ENCODE peak calls at places on chromosomes 6 and 20, in nine cellular contexts. One of them, this sample, is unnamed.

GRCh38 chr20:44597516-44597915 is 15.1 kb downstream of the PKIG start:
- DNase-seq in EH: no peak
- DNase-seq in RWPE1: no peak
- DNase-seq in IMR-90: no peak
- DNase-seq in AML-193: no peak
- DNase-seq in NCI-H460: no peak
- DNase-seq in ACHN: no peak
- DNase-seq in AG08396: no peak
- DNase-seq in astrocyte of the spinal cord: no peak
- DNase-seq in this sample: no peak

GRCh38 chr20:16368645-16369292 is 204.5 kb downstream of the KIF16B start:
- DNase-seq in EH: peak
- DNase-seq in RWPE1: no peak
- DNase-seq in IMR-90: peak
- DNase-seq in AML-193: no peak
- DNase-seq in NCI-H460: no peak
- DNase-seq in ACHN: no peak
- DNase-seq in AG08396: peak
- DNase-seq in astrocyte of the spinal cord: peak
- DNase-seq in this sample: no peak

GRCh38 chr20:39716796-39717341 is 754.7 kb downstream of the DHX35 start:
- DNase-seq in EH: no peak
- DNase-seq in RWPE1: no peak
- DNase-seq in IMR-90: no peak
- DNase-seq in AML-193: no peak
- DNase-seq in NCI-H460: no peak
- DNase-seq in ACHN: no peak
- DNase-seq in AG08396: no peak
- DNase-seq in astrocyte of the spinal cord: no peak
- DNase-seq in this sample: no peak

GRCh38 chr20:20019123-20019522 is 2.0 kb downstream of the NAA20 start:
- DNase-seq in EH: no peak
- DNase-seq in RWPE1: peak
- DNase-seq in IMR-90: no peak
- DNase-seq in AML-193: no peak
- DNase-seq in NCI-H460: no peak
- DNase-seq in ACHN: no peak
- DNase-seq in AG08396: no peak
- DNase-seq in astrocyte of the spinal cord: no peak
- DNase-seq in this sample: peak

GRCh38 chr20:62366370-62367135 is 559 bp downstream of the LAMA5 start:
- DNase-seq in EH: no peak
- DNase-seq in RWPE1: peak
- DNase-seq in IMR-90: no peak
- DNase-seq in AML-193: no peak
- DNase-seq in NCI-H460: no peak
- DNase-seq in ACHN: no peak
- DNase-seq in AG08396: peak
- DNase-seq in astrocyte of the spinal cord: no peak
- DNase-seq in this sample: no peak

GRCh38 chr6:7991992-7992815 is 72.0 kb downstream of the BLOC1S5 start:
- DNase-seq in EH: peak
- DNase-seq in RWPE1: peak
- DNase-seq in IMR-90: peak
- DNase-seq in AML-193: peak
- DNase-seq in NCI-H460: peak
- DNase-seq in ACHN: peak
- DNase-seq in AG08396: peak
- DNase-seq in astrocyte of the spinal cord: peak
- DNase-seq in this sample: no peak

GRCh38 chr6:53300656-53301551 is 47.8 kb downstream of the ELOVL5 start:
- DNase-seq in EH: peak
- DNase-seq in RWPE1: no peak
- DNase-seq in IMR-90: no peak
- DNase-seq in AML-193: no peak
- DNase-seq in NCI-H460: no peak
- DNase-seq in ACHN: no peak
- DNase-seq in AG08396: no peak
- DNase-seq in astrocyte of the spinal cord: peak
- DNase-seq in this sample: no peak

GRCh38 chr20:3814928-3815495 is 5.3 kb upstream of the AP5S1 start:
- DNase-seq in EH: no peak
- DNase-seq in RWPE1: no peak
- DNase-seq in IMR-90: no peak
- DNase-seq in AML-193: no peak
- DNase-seq in NCI-H460: no peak
- DNase-seq in ACHN: no peak
- DNase-seq in AG08396: no peak
- DNase-seq in astrocyte of the spinal cord: no peak
- DNase-seq in this sample: no peak

GRCh38 chr20:22667198-22667597 is 82.8 kb upstream of the FOXA2 start:
- DNase-seq in EH: no peak
- DNase-seq in RWPE1: no peak
- DNase-seq in IMR-90: no peak
- DNase-seq in AML-193: no peak
- DNase-seq in NCI-H460: no peak
- DNase-seq in ACHN: no peak
- DNase-seq in AG08396: no peak
- DNase-seq in astrocyte of the spinal cord: no peak
- DNase-seq in this sample: no peak

GRCh38 chr6:16623029-16623653 is 138.1 kb downstream of the ATXN1 start:
- DNase-seq in EH: peak
- DNase-seq in RWPE1: no peak
- DNase-seq in IMR-90: peak
- DNase-seq in AML-193: no peak
- DNase-seq in NCI-H460: no peak
- DNase-seq in ACHN: no peak
- DNase-seq in AG08396: no peak
- DNase-seq in astrocyte of the spinal cord: peak
- DNase-seq in this sample: no peak

GRCh38 chr6:18613511-18613910 is 226.4 kb downstream of the RNF144B start:
- DNase-seq in EH: no peak
- DNase-seq in RWPE1: no peak
- DNase-seq in IMR-90: no peak
- DNase-seq in AML-193: no peak
- DNase-seq in NCI-H460: no peak
- DNase-seq in ACHN: no peak
- DNase-seq in AG08396: no peak
- DNase-seq in astrocyte of the spinal cord: no peak
- DNase-seq in this sample: no peak

GRCh38 chr20:61742097-61742805 is 323.4 kb downstream of the TAF4 start:
- DNase-seq in EH: no peak
- DNase-seq in RWPE1: no peak
- DNase-seq in IMR-90: no peak
- DNase-seq in AML-193: no peak
- DNase-seq in NCI-H460: no peak
- DNase-seq in ACHN: no peak
- DNase-seq in AG08396: no peak
- DNase-seq in astrocyte of the spinal cord: peak
- DNase-seq in this sample: no peak